ENCODE peak calls at places on chromosomes 3 and 15, in four cellular contexts. V is NCI-H2029 treated with DMSO at 0.1 percent for 48 hours, S is colonic mucosa, X is RPMI7951. D is an unnamed sample.

GRCh38 chr3:173690542-173690941 is 293.0 kb downstream of the NLGN1 start:
- DNase-seq in V (no peak), S (no peak), X (no peak), D (no peak)

GRCh38 chr3:132231633-132232032 is 85.6 kb upstream of the ACP3 start:
- DNase-seq in V (no peak), S (no peak), X (peak; percentile 48), D (no peak)

GRCh38 chr3:17749705-17750293 is 7.4 kb upstream of the TBC1D5 start:
- DNase-seq in V (no peak), S (no peak), X (no peak), D (no peak)

GRCh38 chr3:47019201-47019600 is 39.7 kb downstream of the NBEAL2 start:
- DNase-seq in V (no peak), S (no peak), X (peak; percentile 14), D (no peak)

GRCh38 chr3:110664148-110664547 is 407.5 kb upstream of the NECTIN3 start:
- DNase-seq in V (no peak), S (no peak), X (no peak), D (no peak)

GRCh38 chr15:62824111-62824737 is 218.3 kb upstream of the TPM1 start:
- DNase-seq in V (no peak), S (no peak), X (peak; percentile 80), D (no peak)

GRCh38 chr3:48595075-48595525 is at the start of gene COL7A1:
- DNase-seq in V (no peak), S (no peak), X (no peak), D (no peak)

GRCh38 chr3:192851821-192852352 is 65.8 kb downstream of the MB21D2 start:
- DNase-seq in V (peak; percentile 67), S (peak; percentile 85), X (peak; percentile 97), D (no peak)

GRCh38 chr3:151537751-151538150 is 76.9 kb upstream of the IGSF10 start:
- DNase-seq in V (no peak), S (no peak), X (no peak), D (no peak)

GRCh38 chr3:111311126-111311525 is 230.9 kb upstream of the CD96 start:
- DNase-seq in V (no peak), S (no peak), X (no peak), D (no peak)

GRCh38 chr3:12897537-12898289 is 56.3 kb upstream of the RPL32 start:
- DNase-seq in V (no peak), S (no peak), X (no peak), D (no peak)

D was measured in type B pancreatic cell.